ENCODE peak calls at places on chromosomes 1 and 21, in eight cellular contexts. V is CD8-positive, alpha-beta memory T cell; M is uterus; B is RWPE1; X is neural progenitor cell; Z is small intestine; G is aorta; H is AG04450. J is an unnamed sample.
A peak's percentile ranks its signal among the peaks of the same experiment; 100 is the strongest.

GRCh38 chr1:40633563-40634376 is 31.7 kb downstream of the RIMS3 start:
- DNase-seq in X (no peak), B (no peak), H (no peak), M (peak; percentile 54), Z (peak; percentile 15), G (no peak), V (no peak), J (peak; percentile 10)

GRCh38 chr21:28393279-28393678 is 599.4 kb downstream of the LTN1 start:
- DNase-seq in H (no peak), M (no peak), G (no peak), X (no peak), V (no peak), B (peak; percentile 73), Z (peak; percentile 95), J (no peak)

GRCh38 chr1:4081806-4082645 is 182.0 kb upstream of the C1orf174 start:
- DNase-seq in Z (no peak), M (no peak), G (no peak), V (no peak), B (no peak), H (no peak), X (no peak), J (no peak)

GRCh38 chr1:188782220-188782841 is 1695.3 kb downstream of the BRINP3 start:
- DNase-seq in H (peak; percentile 16), M (no peak), B (peak; percentile 59), X (peak; percentile 83), V (no peak), Z (peak; percentile 37), G (no peak), J (no peak)

GRCh38 chr1:30345525-30346145 is 377.8 kb downstream of the MATN1 start:
- DNase-seq in B (no peak), M (no peak), G (no peak), Z (no peak), V (no peak), X (no peak), H (no peak), J (no peak)

GRCh38 chr1:186577201-186577600 is 103.0 kb downstream of the PTGS2 start:
- DNase-seq in Z (peak; percentile 36), B (no peak), V (no peak), H (no peak), G (no peak), X (no peak), M (no peak), J (no peak)

GRCh38 chr1:219126267-219126862 is 47.3 kb upstream of the LYPLAL1 start:
- DNase-seq in X (no peak), Z (no peak), M (no peak), B (no peak), G (no peak), H (no peak), V (no peak), J (no peak)

GRCh38 chr1:248622491-248623106 is 12.3 kb downstream of the OR2T11 start:
- DNase-seq in H (no peak), B (peak; percentile 28), M (no peak), V (no peak), G (no peak), X (no peak), Z (peak; percentile 60), J (no peak)

GRCh38 chr1:26370591-26371382 is 1.8 kb downstream of the ZNF683 start:
- DNase-seq in V (peak; percentile 46), M (no peak), H (no peak), B (no peak), G (no peak), X (no peak), Z (no peak), J (no peak)

GRCh38 chr1:85372683-85373446 is 92.1 kb downstream of the DDAH1 start:
- DNase-seq in M (no peak), B (peak; percentile 28), V (no peak), H (peak; percentile 20), Z (no peak), G (no peak), X (no peak), J (no peak)

GRCh38 chr1:95386371-95386770 is 152.4 kb downstream of the RWDD3 start:
- DNase-seq in Z (no peak), H (no peak), X (no peak), M (no peak), G (no peak), V (no peak), B (no peak), J (no peak)

GRCh38 chr1:173862769-173863223 is 5.0 kb downstream of the GAS5 start:
- DNase-seq in V (no peak), H (no peak), G (no peak), M (no peak), B (peak; percentile 28), X (no peak), Z (no peak), J (no peak)

GRCh38 chr1:47574451-47575165 is 136.8 kb downstream of the FOXD2 start:
- DNase-seq in B (no peak), G (no peak), Z (no peak), H (no peak), V (no peak), X (no peak), M (no peak), J (no peak)

GRCh38 chr1:245751111-245751510 is 596.3 kb downstream of the KIF26B start:
- DNase-seq in V (no peak), B (no peak), M (no peak), X (no peak), G (no peak), Z (no peak), H (peak; percentile 47), J (no peak)

GRCh38 chr1:5616366-5617178 is 375.7 kb downstream of the NPHP4 start:
- DNase-seq in G (no peak), H (no peak), V (no peak), X (no peak), B (no peak), M (no peak), Z (no peak), J (no peak)

GRCh38 chr1:162023181-162023546 is 505 bp downstream of the OLFML2B start:
- DNase-seq in V (no peak), H (no peak), G (no peak), B (no peak), M (no peak), Z (no peak), X (no peak), J (no peak)

GRCh38 chr1:113579256-113580018 is 179.8 kb downstream of the PHTF1 start:
- DNase-seq in B (no peak), X (no peak), H (no peak), Z (no peak), V (no peak), G (no peak), M (no peak), J (no peak)

GRCh38 chr1:93629101-93630059 is 52.3 kb downstream of the BCAR3 start:
- DNase-seq in V (peak; percentile 47), X (peak; percentile 79), G (no peak), H (peak; percentile 67), M (peak; percentile 57), Z (peak; percentile 79), B (no peak), J (peak; percentile 74)

GRCh38 chr1:147168626-147169058 is 3.6 kb downstream of the PRKAB2 start:
- DNase-seq in G (no peak), B (no peak), X (no peak), V (no peak), H (no peak), Z (peak; percentile 99), M (peak; percentile 28), J (peak; percentile 14)
- H3K27ac ChIP-seq in G (no peak overlapping the region), B (no peak overlapping the region), X (no peak overlapping the region), V (no peak overlapping the region), H (no peak overlapping the region), Z (peak overlapping the region; percentile 36), M (no peak overlapping the region), J (no peak overlapping the region)

GRCh38 chr1:61852693-61853060 is 110.4 kb downstream of the PATJ start:
- DNase-seq in X (no peak), G (no peak), B (no peak), M (no peak), V (no peak), H (no peak), Z (no peak), J (no peak)

GRCh38 chr1:61851235-61851634 is 109.0 kb downstream of the PATJ start:
- DNase-seq in H (no peak), Z (no peak), B (no peak), X (no peak), M (no peak), V (no peak), G (no peak), J (no peak)

GRCh38 chr1:61853545-61853944 is 111.3 kb downstream of the PATJ start:
- DNase-seq in X (no peak), V (no peak), B (no peak), Z (no peak), M (no peak), H (no peak), G (no peak), J (no peak)

GRCh38 chr1:61851849-61852692 is 109.8 kb downstream of the PATJ start:
- DNase-seq in Z (peak; percentile 60), M (no peak), H (peak; percentile 58), V (peak; percentile 33), B (peak; percentile 35), X (peak; percentile 73), G (no peak), J (peak; percentile 73)
- H3K27ac ChIP-seq in Z (no peak overlapping the region), M (no peak overlapping the region), H (no peak overlapping the region), V (no peak overlapping the region), B (no peak overlapping the region), X (no peak overlapping the region), G (no peak overlapping the region), J (no peak overlapping the region)

DNA sequence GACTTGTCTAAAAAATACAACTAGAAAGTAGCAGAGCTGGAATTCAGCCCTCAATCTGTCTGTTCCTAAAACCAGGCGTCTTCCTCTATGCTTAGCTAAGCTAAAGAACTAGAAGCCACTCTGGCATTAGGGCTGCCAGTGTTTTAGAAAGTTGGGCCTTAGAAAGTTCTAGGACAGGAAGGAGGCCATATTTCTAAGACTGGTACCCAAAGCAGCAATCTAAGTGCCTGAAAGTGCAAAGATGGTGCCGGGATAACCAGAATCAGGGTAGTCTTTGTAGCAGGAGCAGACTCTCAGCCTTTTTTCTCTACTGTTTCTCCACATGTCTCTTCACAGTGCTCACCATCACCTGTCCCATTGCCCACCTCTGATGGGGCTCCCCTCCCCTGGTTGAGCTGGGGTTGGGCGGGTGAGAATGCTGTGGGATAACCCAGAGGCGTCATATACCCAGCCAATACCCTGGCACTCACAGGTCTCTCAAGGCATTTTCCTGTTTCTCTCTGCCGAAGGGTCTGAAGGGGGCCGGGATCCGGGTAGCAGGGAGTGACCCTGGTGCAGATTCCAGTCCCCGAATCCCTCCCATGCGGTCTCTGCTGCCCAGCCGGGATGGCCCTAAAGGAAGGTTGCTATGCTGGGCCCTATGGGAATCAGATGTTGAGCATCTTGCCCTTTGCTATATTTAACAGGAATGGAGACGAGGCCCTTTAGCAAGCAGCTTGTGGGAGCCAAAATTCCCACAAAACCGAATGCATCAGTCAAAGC is 1.1 kb upstream of the RCSD1 start:
- DNase-seq in H (no peak), V (no peak), M (peak; percentile 5), G (no peak), B (no peak), Z (no peak), X (no peak), J (no peak)
- H3K27ac ChIP-seq in H (no peak overlapping the region), V (peak overlapping the region; percentile 86), M (peak overlapping the region; percentile 65), G (no peak overlapping the region), B (no peak overlapping the region), Z (peak overlapping the region; percentile 97), X (no peak overlapping the region), J (no peak overlapping the region)

DNA sequence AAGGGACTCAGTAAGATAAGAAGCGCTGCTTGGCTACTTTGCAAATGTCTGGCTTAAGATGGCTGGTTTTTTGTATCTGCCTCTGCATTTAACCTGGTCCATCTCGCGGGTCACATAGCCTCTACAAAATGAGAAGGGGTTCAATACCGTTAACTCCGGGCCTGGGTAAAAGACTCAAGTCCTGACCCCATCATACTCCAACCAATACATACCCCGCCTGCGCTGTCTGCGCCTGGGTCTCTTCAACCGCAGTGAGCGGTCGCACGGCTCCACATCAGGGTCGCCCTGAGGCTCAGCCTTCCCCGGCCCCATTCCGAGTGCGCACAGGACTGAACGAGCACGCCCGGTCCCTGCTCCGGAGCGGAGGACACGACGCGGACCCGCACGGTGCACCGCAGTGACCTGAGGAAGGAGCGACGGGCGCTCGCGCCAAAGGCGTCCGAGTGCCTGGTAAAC is 558 bp upstream of the PGD start:
- DNase-seq in X (no peak), V (no peak), B (no peak), G (no peak), Z (no peak), M (no peak), H (no peak), J (no peak)
- H3K27ac ChIP-seq in X (peak overlapping the region; percentile 13), V (peak overlapping the region; percentile 57), B (peak overlapping the region; percentile 95), G (no peak overlapping the region), Z (peak overlapping the region; percentile 68), M (peak overlapping the region; percentile 23), H (peak overlapping the region; percentile 57), J (peak overlapping the region; percentile 87)